ENCODE peak calls at places on chromosomes 11 and 22, in four cellular contexts. N is HFF-Myc, A is right atrium auricular region, G is IMR-90. X is an unnamed sample.
A peak's percentile ranks its signal among the peaks of the same experiment; 100 is the strongest.

GRCh38 chr11:59678118-59678812 is 9.4 kb upstream of the PATL1 start:
- DNase-seq in N (no peak), A (no peak), G (no peak), X (no peak)

GRCh38 chr11:72364754-72365153 is 69.6 kb downstream of the CLPB start:
- DNase-seq in N (no peak), A (no peak), G (no peak), X (no peak)

GRCh38 chr11:17148536-17148935 is 59.2 kb downstream of the PIK3C2A start:
- DNase-seq in N (no peak), A (no peak), G (peak; percentile 71), X (peak; percentile 26)

GRCh38 chr11:96338910-96339703 is 3.9 kb downstream of the MAML2 start:
- DNase-seq in N (no peak), A (peak; percentile 66), G (peak; percentile 84), X (peak; percentile 87)

GRCh38 chr11:8086571-8086970 is 5.6 kb downstream of the TUB start:
- DNase-seq in N (no peak), A (no peak), G (no peak), X (no peak)

GRCh38 chr11:79076526-79077115 is 364.2 kb downstream of the TENM4 start:
- DNase-seq in N (no peak), A (no peak), G (no peak), X (peak; percentile 48)

GRCh38 chr11:1844221-1845094 is 5.7 kb downstream of the TNNI2 start:
- DNase-seq in N (no peak), A (peak; percentile 80), G (no peak), X (no peak)

GRCh38 chr11:112132737-112133136 is 31.2 kb downstream of the IL18 start:
- DNase-seq in N (no peak), A (no peak), G (no peak), X (no peak)

DNA sequence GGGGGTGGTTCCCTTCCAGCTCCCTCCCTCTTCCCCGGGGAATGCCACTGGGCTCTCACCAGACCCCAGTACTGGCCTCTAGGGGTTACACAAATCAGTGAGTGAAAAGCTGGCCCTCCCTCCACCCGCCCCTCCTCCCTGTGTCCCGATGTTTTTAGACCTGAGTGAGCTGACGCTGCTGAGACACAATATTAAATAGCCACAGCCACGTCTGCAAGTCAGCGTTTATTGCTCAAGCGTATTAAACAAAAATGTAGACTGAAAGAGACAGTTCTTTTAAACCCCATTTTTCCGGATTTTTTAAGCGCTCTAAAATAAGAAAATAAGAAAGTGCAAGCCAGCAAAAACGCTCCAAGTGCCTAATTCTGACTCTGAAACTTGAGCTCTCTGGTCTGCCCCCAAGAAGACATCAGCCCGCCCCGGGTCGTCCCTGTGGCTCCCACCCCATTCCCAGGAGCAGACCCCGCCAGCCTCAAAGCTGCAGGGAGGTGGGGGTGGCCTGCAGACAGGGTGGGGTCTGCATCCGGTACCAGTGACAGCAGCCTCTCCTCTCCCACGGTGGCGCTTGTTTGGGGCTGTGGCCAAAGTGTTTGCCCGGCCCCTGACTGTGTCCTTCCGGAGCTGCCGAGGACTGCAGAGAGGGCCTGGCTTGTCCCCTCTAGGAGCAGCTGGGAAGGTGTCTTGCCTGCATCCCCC is 1.2 kb upstream of the TTLL8 start:
- DNase-seq in N (no peak), A (no peak), G (peak; percentile 20), X (peak; percentile 43)
- TF ChIP-seq CTCF in N (no peak), A (no peak), G (peak; percentile 9), X (peak; percentile 22)

DNA sequence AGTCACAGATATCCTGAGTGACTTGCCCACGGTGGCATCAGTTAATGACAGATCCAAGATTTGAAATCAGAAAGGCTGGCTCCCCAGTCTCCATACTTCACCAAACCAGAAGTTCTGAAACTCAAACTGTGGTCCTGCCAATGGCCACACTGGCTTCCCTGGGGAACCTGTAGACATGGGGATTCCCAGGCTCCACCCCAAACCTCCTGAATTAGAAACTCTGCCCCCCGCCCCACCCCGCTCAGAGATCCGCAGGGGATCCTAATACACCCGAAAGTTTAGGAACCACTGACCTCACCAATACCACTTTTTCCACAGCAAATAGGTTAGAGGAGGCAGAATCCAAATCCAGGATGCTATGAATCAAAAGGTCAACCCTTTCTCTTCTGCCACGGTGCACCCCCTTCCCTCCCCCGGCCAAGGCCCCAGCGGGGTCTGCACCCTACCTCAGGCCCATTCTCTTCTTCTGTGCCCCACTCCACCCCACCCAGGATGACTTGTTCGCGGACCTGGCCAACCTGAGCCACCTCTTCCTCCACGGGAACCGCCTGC is 15.4 kb downstream of the RTN4RL2 start:
- DNase-seq in N (no peak), A (no peak), G (no peak), X (no peak)
- H3K4me3 ChIP-seq in N (peak overlapping the region; percentile 32), A (peak overlapping the region; percentile 54), G (no peak overlapping the region), X (peak overlapping the region; percentile 44)

DNA sequence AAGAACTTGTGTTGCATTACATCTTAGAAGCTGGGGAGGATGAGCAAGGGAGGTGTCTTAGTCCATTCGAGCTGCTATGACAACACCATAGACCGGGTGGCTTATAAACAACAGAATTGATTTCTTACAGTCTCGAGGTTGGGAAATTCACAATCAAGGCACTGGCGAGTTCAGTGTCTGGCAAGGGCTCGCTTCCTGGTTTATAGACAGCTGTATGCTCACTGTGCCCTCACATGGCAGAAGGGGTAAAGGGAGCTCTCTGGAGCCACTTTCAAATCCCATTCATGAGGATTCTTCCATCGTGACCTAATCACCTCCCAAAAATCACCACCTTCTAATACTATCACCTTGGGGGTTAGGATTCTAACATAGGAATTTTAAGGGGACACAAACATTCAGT is 150.0 kb upstream of the NECTIN1 start:
- DNase-seq in N (no peak), A (no peak), G (no peak), X (no peak)
- TF ChIP-seq CTCF in N (no peak), A (peak; percentile 23), G (no peak), X (no peak)

DNA sequence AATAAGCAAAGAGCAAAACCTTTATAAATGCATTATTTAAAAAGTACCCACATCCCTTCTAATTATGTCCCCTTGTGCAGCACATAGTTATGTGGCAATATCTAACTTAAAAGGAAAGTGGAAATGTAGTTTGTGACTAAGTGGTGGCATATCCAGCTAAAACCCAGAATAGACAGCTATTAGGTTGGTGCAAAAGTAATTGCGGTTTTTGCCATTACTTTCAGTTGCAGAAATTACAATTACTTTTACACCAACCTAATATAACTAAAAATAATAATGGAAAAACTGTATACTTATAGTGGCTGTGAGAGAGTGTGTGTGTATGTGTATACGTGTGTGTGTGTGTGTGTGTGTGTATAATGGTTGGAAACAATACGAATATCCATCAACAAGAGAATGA is 1108.1 kb upstream of the CNTN5 start:
- DNase-seq in N (no peak), A (no peak), G (no peak), X (no peak)
- H3K4me3 ChIP-seq in N (no peak overlapping the region), A (no peak overlapping the region), G (no peak overlapping the region), X (no peak overlapping the region)

X was measured in fibroblast of the aortic adventitia.